ENCODE peak calls at places on chromosomes 3 and 15, in eight cellular contexts. T is HCT116, R is aorta, V is psoas muscle, D is heart left ventricle, L is sigmoid colon, M is BE2C, H is adrenal gland. B is an unnamed sample. For H3K4me1, the result is how much of the 10 kb centered on the place peaks cover.

GRCh38 chr3:178474526-178474925 is 61.7 kb upstream of the KCNMB2 start:
- DNase-seq in T (no peak), R (no peak), V (no peak), D (no peak), L (no peak), M (no peak), H (no peak), B (no peak)

GRCh38 chr3:188900421-188900941 is 271.3 kb upstream of the TPRG1 start:
- DNase-seq in T (peak), R (no peak), V (no peak), D (no peak), L (no peak), M (no peak), H (no peak), B (no peak)

GRCh38 chr3:131716007-131716406 is 213.2 kb upstream of the MRPL3 start:
- DNase-seq in T (no peak), R (no peak), V (no peak), D (no peak), L (no peak), M (no peak), H (no peak), B (no peak)

GRCh38 chr3:87260270-87260669 is 16.1 kb downstream of the POU1F1 start:
- DNase-seq in T (peak), R (no peak), V (no peak), D (no peak), L (no peak), M (peak), H (peak), B (no peak)

GRCh38 chr15:90337256-90337655 is 14.8 kb upstream of the ZNF774 start:
- DNase-seq in T (no peak), R (no peak), V (no peak), D (no peak), L (peak), M (no peak), H (no peak), B (no peak)

GRCh38 chr3:16476636-16477035 is 36.9 kb downstream of the RFTN1 start:
- DNase-seq in T (no peak), R (no peak), V (no peak), D (no peak), L (no peak), M (no peak), H (no peak), B (no peak)

GRCh38 chr3:39808467-39809180 is 785 bp upstream of the MYRIP start:
- DNase-seq in T (no peak), R (peak), V (no peak), D (no peak), L (no peak), M (peak), H (peak), B (peak)

GRCh38 chr15:101307048-101307896 is 12.2 kb upstream of the SNRPA1 start:
- DNase-seq in T (no peak), R (no peak), V (no peak), D (no peak), L (peak), M (no peak), H (no peak), B (no peak)

GRCh38 chr3:129425213-129425612 is 3.2 kb downstream of the EFCAB12 start:
- DNase-seq in T (no peak), R (no peak), V (no peak), D (no peak), L (no peak), M (no peak), H (no peak), B (no peak)

GRCh38 chr15:51202783-51203182 is 108.1 kb upstream of the TNFAIP8L3 start:
- DNase-seq in T (no peak), R (no peak), V (no peak), D (no peak), L (no peak), M (no peak), H (no peak), B (no peak)

GRCh38 chr3:127423856-127424765 is 136.3 kb upstream of the PRR20G start:
- DNase-seq in T (no peak), R (no peak), V (no peak), D (no peak), L (peak), M (no peak), H (no peak), B (peak)

GRCh38 chr3:119181765-119182164 is 8.4 kb downstream of the UPK1B start:
- DNase-seq in T (no peak), R (no peak), V (no peak), D (no peak), L (no peak), M (no peak), H (no peak), B (no peak)

GRCh38 chr3:35663471-35663870 is 24.1 kb downstream of the ARPP21 start:
- DNase-seq in T (no peak), R (no peak), V (peak), D (peak), L (no peak), M (no peak), H (peak), B (no peak)

GRCh38 chr15:55652363-55652762 is 64.2 kb upstream of the PYGO1 start:
- DNase-seq in T (no peak), R (no peak), V (no peak), D (peak), L (no peak), M (no peak), H (no peak), B (no peak)

GRCh38 chr3:175664911-175665310 is 805.8 kb downstream of the NAALADL2 start:
- DNase-seq in T (no peak), R (no peak), V (no peak), D (no peak), L (no peak), M (no peak), H (no peak), B (no peak)

GRCh38 chr15:77415450-77416448 is 4.2 kb downstream of the PEAK1 start:
- DNase-seq in T (no peak), R (no peak), V (peak), D (no peak), L (no peak), M (no peak), H (peak), B (no peak)

GRCh38 chr15:25498835-25499234 is 60.0 kb upstream of the UBE3A start:
- DNase-seq in T (no peak), R (no peak), V (no peak), D (no peak), L (no peak), M (no peak), H (no peak), B (no peak)

GRCh38 chr3:56248021-56248420 is 220.2 kb downstream of the ERC2 start:
- DNase-seq in T (no peak), R (no peak), V (no peak), D (no peak), L (no peak), M (no peak), H (no peak), B (no peak)

GRCh38 chr3:135103913-135104312 is 308.9 kb downstream of the EPHB1 start:
- DNase-seq in T (no peak), R (no peak), V (no peak), D (no peak), L (peak), M (peak), H (no peak), B (no peak)

GRCh38 chr15:90201944-90202375 is 830 bp downstream of the SEMA4B start:
- DNase-seq in T (no peak), R (no peak), V (no peak), D (no peak), L (no peak), M (peak), H (no peak), B (peak)

GRCh38 chr3:37114251-37115145 is 59.9 kb downstream of the LRRFIP2 start:
- DNase-seq in T (no peak), R (no peak), V (no peak), D (no peak), L (no peak), M (no peak), H (peak), B (no peak)

GRCh38 chr3:128922804-128923459 is 43.5 kb downstream of the ACAD9 start:
- DNase-seq in T (no peak), R (no peak), V (no peak), D (no peak), L (no peak), M (no peak), H (no peak), B (no peak)

GRCh38 chr3:32495085-32495484 is 7.6 kb downstream of the CMTM6 start:
- DNase-seq in T (no peak), R (no peak), V (no peak), D (no peak), L (no peak), M (no peak), H (no peak), B (no peak)
- H3K4me1 ChIP-seq in T (under half), R (under half), V (under half), D (under half), L (under half), M (under half), H (under half), B (under half)

GRCh38 chr3:11554666-11555065 is 89.0 kb downstream of the VGLL4 start:
- DNase-seq in T (no peak), R (no peak), V (no peak), D (no peak), L (peak), M (no peak), H (no peak), B (peak)
- H3K4me1 ChIP-seq in T (under half), R (under half), V (half or more), D (half or more), L (half or more), M (under half), H (under half), B (under half)

DNA sequence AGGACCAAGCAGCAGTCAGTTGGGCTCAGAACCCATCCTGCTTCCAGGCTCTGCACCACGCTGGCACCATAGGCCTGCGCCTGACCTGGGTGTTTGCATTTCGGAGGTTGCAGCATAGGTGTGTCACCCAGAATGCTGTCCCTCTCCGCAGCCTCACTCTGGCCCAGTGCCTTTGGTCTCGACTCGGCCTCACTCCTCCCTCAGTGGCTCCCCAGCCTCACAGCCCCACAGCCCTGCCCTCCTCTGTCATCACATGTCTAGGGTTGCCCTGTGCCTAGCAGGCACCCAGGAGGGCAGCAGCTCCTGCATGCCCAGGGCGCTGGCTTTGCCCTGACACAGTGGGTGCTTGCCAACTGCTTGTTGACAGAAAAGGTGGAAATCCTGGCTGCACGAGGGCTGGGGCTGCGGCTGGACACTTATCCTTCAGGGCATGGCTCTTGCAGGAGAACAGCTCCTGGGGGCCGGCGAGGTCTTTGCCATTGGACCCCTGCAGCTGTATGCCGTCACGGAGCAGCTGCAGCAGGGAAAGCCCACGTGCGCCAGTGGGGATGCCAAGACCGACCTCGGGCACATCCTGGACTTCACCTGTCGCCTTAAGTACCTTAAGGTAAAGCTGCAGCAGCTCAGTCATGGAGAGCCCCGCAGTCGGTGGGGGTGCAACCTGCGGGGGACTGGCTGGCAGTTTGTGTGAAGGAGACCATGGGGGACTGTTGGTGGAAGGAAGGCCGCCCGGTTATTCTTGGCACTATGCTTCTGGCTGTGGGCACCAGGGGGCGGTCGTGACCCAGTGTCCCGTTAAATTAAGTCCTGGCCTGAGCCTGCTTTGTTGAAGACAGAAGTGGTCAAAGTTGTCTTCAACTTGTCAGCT is 16.2 kb downstream of the NISCH start:
- DNase-seq in T (no peak), R (peak), V (peak), D (peak), L (no peak), M (peak), H (peak), B (peak)
- H3K4me1 ChIP-seq in T (under half), R (under half), V (under half), D (under half), L (under half), M (under half), H (under half), B (under half)

GRCh38 chr15:85557385-85557784 is 177.0 kb downstream of the AKAP13 start:
- DNase-seq in T (no peak), R (no peak), V (no peak), D (no peak), L (no peak), M (no peak), H (no peak), B (no peak)
- H3K4me1 ChIP-seq in T (under half), R (under half), V (under half), D (under half), L (under half), M (under half), H (under half), B (under half)

GRCh38 chr3:109122690-109123089 is 4.8 kb upstream of the MORC1 start:
- DNase-seq in T (no peak), R (no peak), V (no peak), D (no peak), L (no peak), M (no peak), H (no peak), B (no peak)
- H3K4me1 ChIP-seq in T (under half), R (under half), V (under half), D (under half), L (under half), M (under half), H (under half), B (under half)

DNA sequence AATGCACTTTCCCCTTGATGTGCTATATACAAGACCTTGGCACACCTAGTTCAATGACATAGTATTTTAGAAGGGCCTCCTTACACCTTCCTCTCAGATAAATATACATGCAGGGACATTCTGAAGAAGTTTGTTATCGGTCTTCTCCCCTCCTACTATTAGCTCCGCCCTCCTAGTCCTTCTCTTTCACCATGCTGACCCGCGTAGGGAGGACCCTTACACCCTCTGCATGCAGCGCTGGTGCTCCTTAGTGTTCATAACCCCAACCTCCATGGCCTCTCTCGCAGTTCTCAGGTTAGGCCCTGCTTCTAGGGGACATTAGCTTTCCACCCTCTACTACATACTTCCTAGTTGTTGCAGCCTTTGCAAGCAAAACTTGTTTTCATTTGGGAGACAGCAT is 146.4 kb downstream of the PGPEP1L start:
- DNase-seq in T (no peak), R (no peak), V (no peak), D (no peak), L (no peak), M (no peak), H (no peak), B (no peak)
- H3K4me1 ChIP-seq in T (under half), R (under half), V (under half), D (under half), L (half or more), M (under half), H (under half), B (under half)

DNA sequence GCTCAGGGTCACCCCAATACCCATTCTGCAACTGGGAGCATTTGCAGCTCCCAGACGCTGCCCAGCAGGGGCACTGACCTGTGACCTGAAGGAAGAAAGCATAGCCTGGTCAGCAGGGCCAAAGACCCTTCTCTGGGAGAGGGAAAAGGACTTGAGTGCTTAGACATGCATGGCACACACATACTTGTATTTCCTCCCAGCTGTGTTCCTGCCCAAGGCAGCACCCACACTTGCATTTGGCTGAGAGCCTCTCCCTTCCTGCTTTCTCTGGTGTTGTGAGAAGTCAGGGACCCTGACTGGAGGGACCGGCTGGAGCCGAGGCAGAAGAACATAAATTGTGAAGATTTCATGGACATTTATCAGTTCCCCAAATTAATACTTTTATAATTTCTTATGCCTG is 7.2 kb upstream of the LAMB2 start:
- DNase-seq in T (no peak), R (no peak), V (no peak), D (no peak), L (no peak), M (no peak), H (no peak), B (no peak)
- H3K4me1 ChIP-seq in T (under half), R (under half), V (under half), D (under half), L (under half), M (under half), H (under half), B (under half)

GRCh38 chr15:58462973-58463663 is 31.3 kb downstream of the LIPC start:
- DNase-seq in T (no peak), R (no peak), V (no peak), D (no peak), L (no peak), M (no peak), H (no peak), B (no peak)
- H3K4me1 ChIP-seq in T (half or more), R (under half), V (under half), D (under half), L (under half), M (under half), H (under half), B (under half)

DNA sequence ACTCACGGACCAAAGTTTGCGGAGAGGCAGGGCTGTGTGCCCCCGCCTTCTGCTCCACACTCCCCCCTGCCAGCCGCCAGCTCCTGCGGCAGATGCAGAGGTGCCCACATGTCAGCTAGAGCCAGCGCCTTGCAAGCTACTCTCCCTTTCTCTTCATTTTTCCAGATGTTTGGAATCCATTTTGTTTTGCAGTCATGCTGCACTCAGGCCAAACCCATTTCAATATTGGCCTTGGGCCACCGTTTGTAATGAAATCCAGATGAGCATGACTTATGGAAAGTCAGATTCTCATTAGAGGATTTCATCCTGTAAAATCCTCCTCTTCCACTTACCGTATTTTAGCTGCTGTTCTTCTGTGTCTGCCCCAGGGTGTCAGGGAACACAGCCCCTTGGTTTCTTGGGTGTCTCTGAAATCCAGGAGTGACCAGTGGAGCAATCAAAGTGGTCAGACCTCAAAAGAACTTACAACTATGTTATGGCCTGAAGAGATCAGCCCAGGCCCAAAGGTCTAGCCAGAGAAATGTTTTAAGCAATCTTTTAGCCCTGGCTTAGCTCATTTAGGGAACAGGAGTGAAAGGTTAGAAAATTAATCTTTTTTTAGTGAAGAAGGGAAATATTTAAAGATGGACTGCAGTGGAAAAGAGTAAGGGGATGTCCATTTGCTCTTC is 65.8 kb downstream of the AAGAB start:
- DNase-seq in T (no peak), R (no peak), V (no peak), D (no peak), L (peak), M (peak), H (no peak), B (no peak)
- H3K4me1 ChIP-seq in T (under half), R (under half), V (half or more), D (half or more), L (half or more), M (under half), H (under half), B (under half)